ENCODE peak calls at places on chromosomes 12 and 14, in six cellular contexts. One of them, this sample, is unnamed.

GRCh38 chr14:104865069-104865630 is at the start of gene CEP170B:
- DNase-seq in right lobe of liver: peak
- DNase-seq in CD8-positive, alpha-beta T cell: peak
- DNase-seq in suprapubic skin: no peak
- DNase-seq in lower lobe of right lung: peak
- DNase-seq in cardiac fibroblast: peak
- DNase-seq in this sample: peak

GRCh38 chr14:37588667-37588955 is 6.4 kb downstream of the FOXA1 start:
- DNase-seq in right lobe of liver: no peak
- DNase-seq in cardiac fibroblast: no peak
- DNase-seq in lower lobe of right lung: no peak
- DNase-seq in suprapubic skin: no peak
- DNase-seq in CD8-positive, alpha-beta T cell: no peak
- DNase-seq in this sample: no peak

GRCh38 chr12:95739561-95740313 is 50.8 kb downstream of the NTN4 start:
- DNase-seq in CD8-positive, alpha-beta T cell: no peak
- DNase-seq in cardiac fibroblast: no peak
- DNase-seq in suprapubic skin: no peak
- DNase-seq in right lobe of liver: no peak
- DNase-seq in lower lobe of right lung: peak
- DNase-seq in this sample: no peak

GRCh38 chr14:99684356-99684952 is 356 bp downstream of the CYP46A1 start:
- DNase-seq in CD8-positive, alpha-beta T cell: no peak
- DNase-seq in right lobe of liver: no peak
- DNase-seq in lower lobe of right lung: no peak
- DNase-seq in suprapubic skin: peak
- DNase-seq in cardiac fibroblast: no peak
- DNase-seq in this sample: no peak

GRCh38 chr12:3311491-3312103 is 179.4 kb upstream of the PRMT8 start:
- DNase-seq in right lobe of liver: no peak
- DNase-seq in suprapubic skin: no peak
- DNase-seq in cardiac fibroblast: no peak
- DNase-seq in CD8-positive, alpha-beta T cell: no peak
- DNase-seq in lower lobe of right lung: no peak
- DNase-seq in this sample: no peak

GRCh38 chr12:48998497-48999353 is 450 bp downstream of the DDN start:
- DNase-seq in CD8-positive, alpha-beta T cell: no peak
- DNase-seq in cardiac fibroblast: peak
- DNase-seq in right lobe of liver: peak
- DNase-seq in suprapubic skin: no peak
- DNase-seq in lower lobe of right lung: peak
- DNase-seq in this sample: peak

GRCh38 chr14:53384073-53384472 is 230.9 kb upstream of the DDHD1 start:
- DNase-seq in lower lobe of right lung: no peak
- DNase-seq in right lobe of liver: no peak
- DNase-seq in CD8-positive, alpha-beta T cell: no peak
- DNase-seq in suprapubic skin: no peak
- DNase-seq in cardiac fibroblast: no peak
- DNase-seq in this sample: no peak

GRCh38 chr12:116099664-116100432 is 177.6 kb downstream of the MED13L start:
- DNase-seq in cardiac fibroblast: no peak
- DNase-seq in right lobe of liver: no peak
- DNase-seq in CD8-positive, alpha-beta T cell: no peak
- DNase-seq in suprapubic skin: no peak
- DNase-seq in lower lobe of right lung: no peak
- DNase-seq in this sample: no peak

GRCh38 chr14:31842905-31843304 is 234.2 kb upstream of the ARHGAP5 start:
- DNase-seq in cardiac fibroblast: peak
- DNase-seq in suprapubic skin: no peak
- DNase-seq in CD8-positive, alpha-beta T cell: no peak
- DNase-seq in right lobe of liver: no peak
- DNase-seq in lower lobe of right lung: no peak
- DNase-seq in this sample: peak

GRCh38 chr14:69739486-69739885 is 27.5 kb upstream of the SRSF5 start:
- DNase-seq in right lobe of liver: no peak
- DNase-seq in lower lobe of right lung: no peak
- DNase-seq in suprapubic skin: no peak
- DNase-seq in CD8-positive, alpha-beta T cell: no peak
- DNase-seq in cardiac fibroblast: no peak
- DNase-seq in this sample: no peak

GRCh38 chr12:112900298-112901145 is 6.2 kb upstream of the OAS1 start:
- DNase-seq in cardiac fibroblast: peak
- DNase-seq in lower lobe of right lung: no peak
- DNase-seq in CD8-positive, alpha-beta T cell: peak
- DNase-seq in right lobe of liver: no peak
- DNase-seq in suprapubic skin: no peak
- DNase-seq in this sample: peak

GRCh38 chr12:42705863-42706262 is 116.3 kb upstream of the PRICKLE1 start:
- DNase-seq in cardiac fibroblast: peak
- DNase-seq in suprapubic skin: peak
- DNase-seq in CD8-positive, alpha-beta T cell: no peak
- DNase-seq in right lobe of liver: no peak
- DNase-seq in lower lobe of right lung: peak
- DNase-seq in this sample: peak

GRCh38 chr12:93614917-93615596 is 42.6 kb downstream of the SOCS2 start:
- DNase-seq in suprapubic skin: no peak
- DNase-seq in lower lobe of right lung: no peak
- DNase-seq in cardiac fibroblast: peak
- DNase-seq in right lobe of liver: no peak
- DNase-seq in CD8-positive, alpha-beta T cell: no peak
- DNase-seq in this sample: no peak

GRCh38 chr14:54606631-54607133 is 39.8 kb downstream of the SAMD4A start:
- DNase-seq in cardiac fibroblast: peak
- DNase-seq in CD8-positive, alpha-beta T cell: no peak
- DNase-seq in lower lobe of right lung: no peak
- DNase-seq in right lobe of liver: no peak
- DNase-seq in suprapubic skin: no peak
- DNase-seq in this sample: peak

GRCh38 chr12:24201258-24201970 is 251.9 kb upstream of the SOX5 start:
- DNase-seq in suprapubic skin: no peak
- DNase-seq in lower lobe of right lung: no peak
- DNase-seq in cardiac fibroblast: no peak
- DNase-seq in right lobe of liver: no peak
- DNase-seq in CD8-positive, alpha-beta T cell: no peak
- DNase-seq in this sample: no peak

GRCh38 chr12:45336762-45337596 is 121.1 kb downstream of the ANO6 start:
- DNase-seq in suprapubic skin: no peak
- DNase-seq in CD8-positive, alpha-beta T cell: no peak
- DNase-seq in cardiac fibroblast: peak
- DNase-seq in right lobe of liver: no peak
- DNase-seq in lower lobe of right lung: no peak
- DNase-seq in this sample: peak

GRCh38 chr14:74504874-74505617 is 11.5 kb downstream of the ISCA2 start:
- DNase-seq in lower lobe of right lung: no peak
- DNase-seq in CD8-positive, alpha-beta T cell: no peak
- DNase-seq in suprapubic skin: no peak
- DNase-seq in right lobe of liver: no peak
- DNase-seq in cardiac fibroblast: no peak
- DNase-seq in this sample: no peak

DNA sequence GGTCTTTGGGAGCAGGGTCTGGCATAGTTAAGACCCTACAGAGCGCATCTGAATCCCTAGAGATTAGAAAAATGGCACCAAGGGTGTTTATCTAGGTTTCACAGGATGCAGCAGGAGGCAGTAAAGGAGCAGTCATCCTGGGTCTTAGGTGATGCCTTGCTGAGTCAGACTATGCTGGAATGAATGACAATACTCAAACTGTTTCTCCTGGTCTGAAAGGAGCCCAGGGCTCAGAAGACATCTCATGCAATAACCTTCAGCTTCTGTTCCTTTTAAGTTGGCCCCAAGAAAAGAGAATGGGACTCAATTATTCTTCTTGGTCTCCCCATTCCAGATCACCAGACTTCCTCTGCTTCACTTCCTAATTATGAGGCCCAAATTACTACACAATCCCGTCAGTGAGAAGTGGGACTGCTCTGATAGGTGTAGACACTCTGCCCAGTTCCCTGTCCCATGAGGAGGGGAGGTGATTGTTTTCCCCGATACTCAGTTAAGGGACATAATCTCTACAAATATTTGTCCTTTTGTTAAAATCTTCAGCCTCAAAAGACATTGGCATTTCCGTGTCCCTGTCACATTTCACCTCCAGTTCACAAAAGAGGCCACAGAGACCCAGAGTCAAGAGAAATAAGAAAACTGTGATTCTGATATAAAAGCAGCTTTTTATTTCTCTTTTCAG is 14.8 kb upstream of the APOF start:
- DNase-seq in right lobe of liver: no peak
- DNase-seq in CD8-positive, alpha-beta T cell: no peak
- DNase-seq in cardiac fibroblast: no peak
- DNase-seq in suprapubic skin: no peak
- DNase-seq in lower lobe of right lung: no peak
- DNase-seq in this sample: peak
- TF ChIP-seq CTCF in right lobe of liver: no peak
- TF ChIP-seq CTCF in CD8-positive, alpha-beta T cell: no peak
- TF ChIP-seq CTCF in cardiac fibroblast: peak
- TF ChIP-seq CTCF in suprapubic skin: no peak
- TF ChIP-seq CTCF in lower lobe of right lung: no peak
- TF ChIP-seq CTCF in this sample: peak

GRCh38 chr12:39920647-39921046 is 185.2 kb downstream of the SLC2A13 start:
- DNase-seq in CD8-positive, alpha-beta T cell: no peak
- DNase-seq in right lobe of liver: no peak
- DNase-seq in cardiac fibroblast: no peak
- DNase-seq in lower lobe of right lung: no peak
- DNase-seq in suprapubic skin: no peak
- DNase-seq in this sample: no peak
- H3K4me3 ChIP-seq in CD8-positive, alpha-beta T cell: no peak
- H3K4me3 ChIP-seq in right lobe of liver: no peak
- H3K4me3 ChIP-seq in cardiac fibroblast: no peak
- H3K4me3 ChIP-seq in lower lobe of right lung: no peak
- H3K4me3 ChIP-seq in suprapubic skin: no peak
- H3K4me3 ChIP-seq in this sample: no peak

GRCh38 chr14:61280526-61281185 is 482 bp downstream of the TMEM30B start:
- DNase-seq in right lobe of liver: peak
- DNase-seq in lower lobe of right lung: peak
- DNase-seq in cardiac fibroblast: peak
- DNase-seq in CD8-positive, alpha-beta T cell: peak
- DNase-seq in suprapubic skin: peak
- DNase-seq in this sample: peak
- TF ChIP-seq CTCF in right lobe of liver: peak
- TF ChIP-seq CTCF in lower lobe of right lung: peak
- TF ChIP-seq CTCF in cardiac fibroblast: no peak
- TF ChIP-seq CTCF in CD8-positive, alpha-beta T cell: peak
- TF ChIP-seq CTCF in suprapubic skin: peak
- TF ChIP-seq CTCF in this sample: peak

GRCh38 chr12:32896438-32897275 is at the start of gene PKP2:
- DNase-seq in right lobe of liver: peak
- DNase-seq in suprapubic skin: no peak
- DNase-seq in CD8-positive, alpha-beta T cell: no peak
- DNase-seq in cardiac fibroblast: peak
- DNase-seq in lower lobe of right lung: peak
- DNase-seq in this sample: no peak
- H3K4me3 ChIP-seq in right lobe of liver: peak
- H3K4me3 ChIP-seq in suprapubic skin: peak
- H3K4me3 ChIP-seq in CD8-positive, alpha-beta T cell: peak
- H3K4me3 ChIP-seq in cardiac fibroblast: peak
- H3K4me3 ChIP-seq in lower lobe of right lung: peak
- H3K4me3 ChIP-seq in this sample: no peak

DNA sequence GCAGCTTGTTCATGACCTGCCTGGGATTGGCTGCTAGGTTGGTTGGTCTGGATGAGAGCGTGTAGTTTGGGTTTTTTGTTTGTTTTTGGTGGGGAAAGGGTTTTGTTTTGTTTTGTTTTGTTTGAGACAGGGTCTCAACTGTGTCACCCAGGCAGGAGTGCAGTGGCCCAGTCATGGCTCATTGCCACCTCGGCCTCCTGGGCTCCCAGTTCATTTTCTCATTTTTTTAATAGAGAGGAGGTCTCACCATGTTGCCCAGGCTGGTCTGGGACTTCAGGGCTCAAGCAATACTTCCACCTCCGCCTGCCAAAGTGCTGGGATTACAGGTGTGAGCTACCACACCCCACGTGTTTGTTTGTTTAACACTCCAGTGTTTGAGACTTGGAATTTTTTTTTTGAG is 3.8 kb downstream of the DYNC1H1 start:
- DNase-seq in lower lobe of right lung: no peak
- DNase-seq in cardiac fibroblast: no peak
- DNase-seq in right lobe of liver: no peak
- DNase-seq in CD8-positive, alpha-beta T cell: no peak
- DNase-seq in suprapubic skin: no peak
- DNase-seq in this sample: no peak
- TF ChIP-seq CTCF in lower lobe of right lung: no peak
- TF ChIP-seq CTCF in cardiac fibroblast: no peak
- TF ChIP-seq CTCF in right lobe of liver: no peak
- TF ChIP-seq CTCF in CD8-positive, alpha-beta T cell: no peak
- TF ChIP-seq CTCF in suprapubic skin: no peak
- TF ChIP-seq CTCF in this sample: no peak

GRCh38 chr12:108595711-108596647 is 1.9 kb downstream of the TMEM119 start:
- DNase-seq in cardiac fibroblast: no peak
- DNase-seq in suprapubic skin: no peak
- DNase-seq in CD8-positive, alpha-beta T cell: no peak
- DNase-seq in lower lobe of right lung: no peak
- DNase-seq in right lobe of liver: no peak
- DNase-seq in this sample: peak
- H3K4me3 ChIP-seq in cardiac fibroblast: no peak
- H3K4me3 ChIP-seq in suprapubic skin: peak
- H3K4me3 ChIP-seq in CD8-positive, alpha-beta T cell: no peak
- H3K4me3 ChIP-seq in lower lobe of right lung: peak
- H3K4me3 ChIP-seq in right lobe of liver: no peak
- H3K4me3 ChIP-seq in this sample: peak

DNA sequence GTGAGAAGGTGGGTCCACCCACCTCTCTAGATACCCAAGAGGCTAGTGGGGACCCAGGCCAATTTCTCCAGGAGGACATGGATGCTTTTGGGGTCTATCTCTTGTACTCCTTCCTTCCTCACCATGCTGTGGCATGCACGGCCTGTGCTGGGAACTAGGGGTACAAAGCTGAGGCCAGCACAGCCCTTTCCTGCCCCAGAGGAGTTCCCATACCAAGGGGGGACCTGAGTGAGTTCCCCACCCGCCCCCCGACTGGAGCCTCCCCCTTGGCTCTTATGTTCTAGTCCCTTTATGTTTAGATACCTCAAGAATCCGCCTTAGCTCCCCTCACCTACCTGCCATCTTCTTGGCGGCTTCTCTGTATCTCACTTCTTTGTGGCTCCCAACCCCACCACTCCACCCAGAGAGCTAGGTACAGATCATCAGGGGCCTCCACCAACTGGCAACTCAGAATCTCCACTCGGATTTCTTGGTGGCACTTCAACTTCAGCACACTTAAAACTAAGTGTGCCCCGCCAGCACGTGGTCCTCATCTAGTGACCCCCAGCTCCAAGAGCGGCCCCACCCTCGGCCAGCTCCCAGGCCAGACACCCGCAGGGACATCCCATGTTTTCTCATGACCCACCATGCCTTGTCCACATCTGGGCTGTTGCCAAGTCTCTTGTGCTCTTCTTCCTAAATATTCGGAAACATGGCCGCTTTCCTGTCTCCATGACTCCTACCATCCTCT is 115.2 kb upstream of the RTL1 start:
- DNase-seq in CD8-positive, alpha-beta T cell: no peak
- DNase-seq in suprapubic skin: peak
- DNase-seq in lower lobe of right lung: no peak
- DNase-seq in cardiac fibroblast: no peak
- DNase-seq in right lobe of liver: no peak
- DNase-seq in this sample: no peak
- TF ChIP-seq CTCF in CD8-positive, alpha-beta T cell: no peak
- TF ChIP-seq CTCF in suprapubic skin: no peak
- TF ChIP-seq CTCF in lower lobe of right lung: no peak
- TF ChIP-seq CTCF in cardiac fibroblast: no peak
- TF ChIP-seq CTCF in right lobe of liver: no peak
- TF ChIP-seq CTCF in this sample: no peak

This sample was measured in foreskin fibroblast.